ENCODE peak calls at places on chromosomes 16 and 17, in ten cellular contexts. M is suprapubic skin; N is esophagus squamous epithelium; Z is aorta; B is CD8-positive, alpha-beta memory T cell; W is thyroid gland; X is lower lobe of right lung; S is stomach; I is psoas muscle; K is A549. V is an unnamed sample.

GRCh38 chr16:15513169-15513568 is 78.8 kb downstream of the BMERB1 start:
- DNase-seq in W (no peak), M (no peak), B (no peak), S (no peak), X (no peak), I (no peak), Z (no peak), K (no peak), N (no peak), V (no peak)

GRCh38 chr17:14575349-14575966 is 274.6 kb downstream of the HS3ST3B1 start:
- DNase-seq in W (no peak), M (no peak), S (no peak), N (no peak), I (no peak), Z (no peak), X (no peak), B (no peak), K (no peak), V (no peak)

GRCh38 chr16:21952040-21952792 is 945 bp upstream of the UQCRC2 start:
- DNase-seq in K (peak; percentile 66), S (peak; percentile 70), I (peak; percentile 70), X (peak; percentile 81), W (peak; percentile 57), M (peak; percentile 85), B (peak; percentile 73), Z (peak; percentile 79), N (no peak), V (peak; percentile 51)

GRCh38 chr16:90077757-90078593 is 844 bp upstream of the PRDM7 start:
- DNase-seq in S (no peak), N (no peak), W (no peak), K (peak; percentile 10), Z (no peak), M (no peak), X (no peak), I (no peak), B (no peak), V (no peak)

GRCh38 chr16:70453891-70454220 is 539 bp upstream of the FCSK start:
- DNase-seq in W (no peak), X (no peak), S (no peak), N (no peak), B (no peak), M (no peak), I (no peak), K (peak; percentile 67), Z (no peak), V (no peak)

GRCh38 chr17:19747829-19748806 is at the start of gene ALDH3A1:
- DNase-seq in K (peak; percentile 83), Z (no peak), B (no peak), X (no peak), S (peak; percentile 89), M (peak; percentile 62), N (no peak), W (peak; percentile 53), I (no peak), V (no peak)

GRCh38 chr16:75322706-75323105 is 71.3 kb upstream of the BCAR1 start:
- DNase-seq in B (no peak), K (no peak), I (no peak), W (no peak), M (no peak), N (no peak), Z (no peak), S (no peak), X (no peak), V (no peak)

GRCh38 chr17:66040402-66040801 is 151.5 kb downstream of the CEP112 start:
- DNase-seq in M (no peak), X (peak; percentile 43), I (no peak), B (no peak), Z (no peak), W (peak; percentile 35), K (no peak), N (no peak), S (no peak), V (no peak)

GRCh38 chr16:80704751-80705150 is 99.6 kb downstream of the CDYL2 start:
- DNase-seq in I (no peak), N (no peak), M (no peak), W (no peak), X (no peak), Z (no peak), B (no peak), K (no peak), S (no peak), V (no peak)

GRCh38 chr16:68577352-68577853 is 38.3 kb downstream of the ZFP90 start:
- DNase-seq in N (no peak), S (no peak), Z (no peak), X (no peak), I (no peak), K (no peak), W (no peak), M (no peak), B (no peak), V (no peak)

GRCh38 chr16:68575082-68575481 is 36.0 kb downstream of the ZFP90 start:
- DNase-seq in K (no peak), N (no peak), M (no peak), I (no peak), Z (no peak), S (no peak), W (no peak), X (no peak), B (no peak), V (no peak)

GRCh38 chr16:68574479-68574878 is 35.4 kb downstream of the ZFP90 start:
- DNase-seq in X (no peak), W (no peak), K (no peak), S (no peak), N (no peak), I (no peak), B (no peak), M (no peak), Z (no peak), V (no peak)
- H3K9me3 ChIP-seq in X (peaks cover 99% of the 10 kb centered on the region), W (no peaks in the 10 kb centered on the region), K (peaks cover 84% of the 10 kb centered on the region), S (peaks cover 91% of the 10 kb centered on the region), N (peaks cover 53% of the 10 kb centered on the region), I (peaks cover 81% of the 10 kb centered on the region), B (peaks cover 49% of the 10 kb centered on the region), M (peaks cover 52% of the 10 kb centered on the region), Z (peaks cover 36% of the 10 kb centered on the region), V (peaks cover 35% of the 10 kb centered on the region)

DNA sequence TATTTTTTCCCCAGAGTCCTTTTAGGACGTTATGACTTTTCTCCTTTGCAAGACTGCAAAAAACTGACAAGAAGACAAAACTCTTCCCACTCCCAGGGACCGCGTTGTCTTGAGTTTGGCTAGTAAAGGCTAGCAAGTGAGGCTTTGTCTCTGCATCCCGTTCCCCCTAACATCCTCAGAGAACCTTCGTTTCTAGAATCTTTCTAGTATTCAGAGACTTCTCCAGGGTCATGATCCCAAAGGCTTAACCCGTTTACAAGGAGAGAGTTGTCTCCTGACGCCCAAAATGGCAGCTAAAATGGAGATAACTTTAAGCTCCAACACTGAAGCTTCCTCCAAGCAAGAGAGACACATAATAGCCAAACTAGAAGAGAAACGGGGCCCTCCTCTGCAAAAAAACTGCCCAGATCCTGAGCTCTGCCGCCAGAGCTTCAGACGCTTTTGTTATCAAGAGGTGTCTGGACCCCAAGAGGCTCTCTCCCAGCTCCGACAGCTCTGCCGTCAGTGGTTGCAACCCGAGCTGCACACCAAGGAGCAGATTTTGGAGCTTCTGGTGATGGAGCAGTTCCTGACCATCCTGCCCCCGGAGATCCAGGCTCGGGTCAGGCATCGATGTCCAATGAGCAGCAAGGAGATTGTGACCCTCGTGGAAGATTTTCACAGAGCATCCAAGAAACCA is 843 bp downstream of the ZNF174 start:
- DNase-seq in I (no peak), M (no peak), K (peak; percentile 29), W (no peak), X (no peak), S (no peak), N (no peak), B (no peak), Z (no peak), V (no peak)
- H3K9me3 ChIP-seq in I (peaks cover 45% of the 10 kb centered on the region), M (peaks cover 23% of the 10 kb centered on the region), K (peaks cover 67% of the 10 kb centered on the region), W (no peaks in the 10 kb centered on the region), X (peaks cover 35% of the 10 kb centered on the region), S (peaks cover 33% of the 10 kb centered on the region), N (peaks cover 42% of the 10 kb centered on the region), B (peaks cover 9% of the 10 kb centered on the region), Z (peaks cover 2% of the 10 kb centered on the region), V (peaks cover 9% of the 10 kb centered on the region)

DNA sequence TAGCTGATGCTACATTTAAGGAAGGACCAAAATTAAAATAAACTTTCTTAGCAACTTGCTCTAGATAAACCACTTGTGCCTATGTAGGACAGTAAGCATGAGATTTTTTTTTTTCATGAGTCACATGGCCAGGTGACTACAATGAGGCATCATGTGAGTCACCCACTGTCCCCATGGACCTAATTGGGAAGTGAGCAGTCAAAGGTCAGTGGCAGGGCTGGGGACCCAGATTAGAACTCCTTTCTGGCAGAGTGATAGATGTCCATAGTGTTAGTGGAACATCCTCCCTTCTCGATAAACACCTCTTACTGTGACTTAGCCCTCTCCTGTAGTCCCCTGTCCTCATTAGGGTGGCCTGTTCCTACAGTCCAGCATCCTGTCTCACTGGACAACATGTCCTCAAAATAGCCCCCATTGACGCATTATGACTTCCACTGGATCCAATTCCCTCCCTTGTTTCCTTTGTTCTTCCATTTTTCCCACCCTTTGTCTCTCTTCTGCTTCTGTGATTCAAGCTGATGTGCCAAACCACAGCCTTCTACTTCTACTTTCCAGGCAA is 12.4 kb downstream of the ITGB3 start:
- DNase-seq in N (no peak), Z (no peak), I (no peak), M (no peak), B (no peak), K (no peak), S (no peak), W (peak; percentile 30), X (no peak), V (no peak)
- H3K9me3 ChIP-seq in N (no peaks in the 10 kb centered on the region), Z (no peaks in the 10 kb centered on the region), I (no peaks in the 10 kb centered on the region), M (no peaks in the 10 kb centered on the region), B (no peaks in the 10 kb centered on the region), K (peaks cover 8% of the 10 kb centered on the region), S (no peaks in the 10 kb centered on the region), W (no peaks in the 10 kb centered on the region), X (no peaks in the 10 kb centered on the region), V (no peaks in the 10 kb centered on the region)

GRCh38 chr17:360141-360705 is 7.6 kb upstream of the RPH3AL start:
- DNase-seq in I (no peak), X (no peak), N (no peak), M (no peak), Z (no peak), B (no peak), S (no peak), W (no peak), K (no peak), V (no peak)

GRCh38 chr17:354651-355556 is 2.3 kb upstream of the RPH3AL start:
- DNase-seq in I (no peak), W (no peak), N (no peak), X (no peak), K (no peak), Z (no peak), S (no peak), B (no peak), M (no peak), V (no peak)

GRCh38 chr17:356671-357434 is 4.2 kb upstream of the RPH3AL start:
- DNase-seq in M (no peak), W (no peak), X (no peak), N (no peak), K (no peak), B (no peak), I (no peak), Z (no peak), S (no peak), V (no peak)

GRCh38 chr17:357634-358033 is 5.0 kb upstream of the RPH3AL start:
- DNase-seq in K (no peak), N (no peak), I (no peak), W (no peak), M (no peak), X (no peak), Z (no peak), B (no peak), S (no peak), V (no peak)

GRCh38 chr17:358491-359133 is 6.0 kb upstream of the RPH3AL start:
- DNase-seq in W (no peak), Z (no peak), B (no peak), M (no peak), N (no peak), S (no peak), I (no peak), X (no peak), K (no peak), V (no peak)
- H3K9me3 ChIP-seq in W (no peaks in the 10 kb centered on the region), Z (no peaks in the 10 kb centered on the region), B (no peaks in the 10 kb centered on the region), M (no peaks in the 10 kb centered on the region), N (no peaks in the 10 kb centered on the region), S (no peaks in the 10 kb centered on the region), I (no peaks in the 10 kb centered on the region), X (no peaks in the 10 kb centered on the region), K (no peaks in the 10 kb centered on the region), V (no peaks in the 10 kb centered on the region)